ENCODE peak calls at places on chromosomes 12 and 14, in seven cellular contexts. D is iPS-NIHi11, V is SJSA1, J is tibial artery, T is T-cell, N is EL, S is HTR-8/SVneo. C is an unnamed sample.

GRCh38 chr14:74313601-74314000 is 10.9 kb upstream of the ABCD4 start:
- DNase-seq in D (no peak), V (no peak), J (no peak), T (no peak), N (no peak), S (no peak), C (no peak)

GRCh38 chr14:73422515-73422914 is 35.8 kb downstream of the NUMB start:
- DNase-seq in D (no peak), V (no peak), J (no peak), T (no peak), N (no peak), S (no peak), C (no peak)

GRCh38 chr12:11896530-11896929 is 174.2 kb upstream of the BCL2L14 start:
- DNase-seq in D (no peak), V (no peak), J (no peak), T (no peak), N (no peak), S (no peak), C (no peak)

GRCh38 chr12:89351489-89352241 is 636 bp downstream of the DUSP6 start:
- DNase-seq in D (peak), V (peak), J (peak), T (peak), N (peak), S (no peak), C (no peak)

GRCh38 chr14:69073925-69074324 is 79.0 kb downstream of the DCAF5 start:
- DNase-seq in D (no peak), V (no peak), J (no peak), T (no peak), N (no peak), S (no peak), C (no peak)

GRCh38 chr12:1830401-1830845 is 10.1 kb downstream of the LRTM2 start:
- DNase-seq in D (no peak), V (no peak), J (no peak), T (no peak), N (no peak), S (no peak), C (no peak)

GRCh38 chr14:75399819-75400678 is 27.8 kb upstream of the JDP2 start:
- DNase-seq in D (peak), V (no peak), J (peak), T (no peak), N (peak), S (no peak), C (peak)

GRCh38 chr12:26520869-26521268 is 312.1 kb downstream of the ITPR2 start:
- DNase-seq in D (no peak), V (no peak), J (no peak), T (no peak), N (no peak), S (no peak), C (no peak)

GRCh38 chr12:3168775-3169221 is 91.6 kb downstream of the TSPAN9 start:
- DNase-seq in D (peak), V (peak), J (no peak), T (no peak), N (peak), S (peak), C (peak)

GRCh38 chr12:77179515-77179914 is 114.1 kb upstream of the E2F7 start:
- DNase-seq in D (peak), V (no peak), J (no peak), T (no peak), N (no peak), S (no peak), C (no peak)

GRCh38 chr12:116547955-116548471 is 11.2 kb upstream of the MAP1LC3B2 start:
- DNase-seq in D (no peak), V (peak), J (no peak), T (no peak), N (no peak), S (peak), C (no peak)

GRCh38 chr14:98685725-98686124 is 586.3 kb downstream of the BCL11B start:
- DNase-seq in D (no peak), V (no peak), J (no peak), T (no peak), N (no peak), S (no peak), C (no peak)

GRCh38 chr14:99677231-99677891 is 6.7 kb upstream of the CYP46A1 start:
- DNase-seq in D (no peak), V (no peak), J (peak), T (no peak), N (peak), S (no peak), C (no peak)

GRCh38 chr12:83827860-83828259 is 1084.7 kb downstream of the SLC6A15 start:
- DNase-seq in D (peak), V (no peak), J (no peak), T (no peak), N (peak), S (no peak), C (no peak)

GRCh38 chr12:52248541-52249035 is 15.5 kb downstream of the KRT7 start:
- DNase-seq in D (no peak), V (no peak), J (peak), T (no peak), N (no peak), S (no peak), C (no peak)

GRCh38 chr12:68825569-68826217 is 17.7 kb downstream of the MDM2 start:
- DNase-seq in D (no peak), V (peak), J (no peak), T (no peak), N (no peak), S (no peak), C (no peak)

GRCh38 chr12:128795530-128796361 is 28.0 kb downstream of the SLC15A4 start:
- DNase-seq in D (no peak), V (peak), J (no peak), T (no peak), N (no peak), S (no peak), C (no peak)

GRCh38 chr12:108253540-108253939 is 85.6 kb downstream of the CMKLR1 start:
- DNase-seq in D (peak), V (no peak), J (no peak), T (no peak), N (no peak), S (no peak), C (no peak)

GRCh38 chr12:6201199-6201608 is 1.0 kb downstream of the CD9 start:
- DNase-seq in D (no peak), V (no peak), J (no peak), T (no peak), N (no peak), S (peak), C (peak)

GRCh38 chr12:1851126-1851791 is 30.9 kb downstream of the LRTM2 start:
- DNase-seq in D (no peak), V (no peak), J (no peak), T (no peak), N (peak), S (peak), C (peak)

GRCh38 chr14:73153272-73153671 is 17.0 kb downstream of the PSEN1 start:
- DNase-seq in D (no peak), V (no peak), J (no peak), T (no peak), N (peak), S (no peak), C (no peak)

GRCh38 chr14:70881549-70882174 is 25.6 kb upstream of the PCNX1 start:
- DNase-seq in D (no peak), V (no peak), J (no peak), T (no peak), N (no peak), S (no peak), C (no peak)

GRCh38 chr12:116076399-116076798 is 201.1 kb downstream of the MED13L start:
- DNase-seq in D (no peak), V (no peak), J (no peak), T (no peak), N (no peak), S (no peak), C (no peak)

GRCh38 chr14:73661872-73662271 is 17.1 kb downstream of the DNAL1 start:
- DNase-seq in D (no peak), V (no peak), J (no peak), T (no peak), N (peak), S (no peak), C (no peak)

GRCh38 chr14:37658174-37658573 is 62.7 kb downstream of the TTC6 start:
- DNase-seq in D (no peak), V (no peak), J (no peak), T (no peak), N (no peak), S (no peak), C (no peak)

GRCh38 chr14:104680056-104680805 is 9.2 kb upstream of the INF2 start:
- DNase-seq in D (no peak), V (peak), J (peak), T (no peak), N (peak), S (peak), C (peak)

GRCh38 chr12:19620222-19620621 is 180.9 kb downstream of the AEBP2 start:
- DNase-seq in D (no peak), V (no peak), J (no peak), T (no peak), N (no peak), S (no peak), C (peak)

GRCh38 chr14:54175298-54175942 is 218.8 kb upstream of the BMP4 start:
- DNase-seq in D (peak), V (peak), J (peak), T (peak), N (peak), S (peak), C (peak)

GRCh38 chr12:98595152-98595988 is 1.9 kb downstream of the SLC25A3 start:
- DNase-seq in D (no peak), V (no peak), J (no peak), T (peak), N (peak), S (no peak), C (peak)

GRCh38 chr12:26277511-26278246 is 82.3 kb downstream of the SSPN start:
- DNase-seq in D (no peak), V (no peak), J (no peak), T (no peak), N (peak), S (no peak), C (no peak)

GRCh38 chr14:39998114-39998513 is 565.9 kb upstream of the FBXO33 start:
- DNase-seq in D (no peak), V (no peak), J (no peak), T (no peak), N (no peak), S (no peak), C (no peak)

GRCh38 chr12:104411826-104412626 is 44.7 kb upstream of the CHST11 start:
- DNase-seq in D (no peak), V (no peak), J (no peak), T (no peak), N (no peak), S (peak), C (peak)

GRCh38 chr12:1574863-1575254 is 19.5 kb downstream of the FBXL14 start:
- DNase-seq in D (no peak), V (no peak), J (no peak), T (no peak), N (no peak), S (no peak), C (no peak)

GRCh38 chr12:78204926-78205325 is 374.2 kb downstream of the NAV3 start:
- DNase-seq in D (no peak), V (no peak), J (no peak), T (no peak), N (no peak), S (no peak), C (no peak)

GRCh38 chr12:29270446-29270845 is 110.5 kb downstream of the ERGIC2 start:
- DNase-seq in D (no peak), V (no peak), J (no peak), T (no peak), N (no peak), S (no peak), C (no peak)

GRCh38 chr12:50458606-50459005 is 46.2 kb upstream of the DIP2B start:
- DNase-seq in D (no peak), V (no peak), J (no peak), T (no peak), N (peak), S (no peak), C (no peak)

GRCh38 chr14:31070431-31070830 is 44.3 kb upstream of the STRN3 start:
- DNase-seq in D (no peak), V (peak), J (no peak), T (no peak), N (peak), S (peak), C (no peak)

C was measured in RKO.